ENCODE peak calls at places on chromosomes 2 and 18, in four cellular contexts. P is endothelial cell, L is cardiac muscle cell, J is fibroblast of pulmonary artery. Q is an unnamed sample.

GRCh38 chr2:71882949-71883472 is 264.7 kb downstream of the CYP26B1 start:
- DNase-seq in L (no peak), J (peak; percentile 93), P (peak; percentile 30), Q (no peak)

GRCh38 chr2:200592414-200593075 is 6.7 kb downstream of the AOX1 start:
- DNase-seq in L (peak; percentile 58), J (peak; percentile 76), P (peak; percentile 17), Q (no peak)

GRCh38 chr2:212114489-212114888 is 424.1 kb downstream of the ERBB4 start:
- DNase-seq in L (no peak), J (no peak), P (no peak), Q (no peak)

GRCh38 chr2:218829868-218830451 is 1.6 kb downstream of the PRKAG3 start:
- DNase-seq in J (no peak), P (no peak), L (no peak), Q (no peak)

GRCh38 chr2:163771596-163771995 is 35.8 kb upstream of the FIGN start:
- DNase-seq in P (no peak), L (no peak), J (no peak), Q (no peak)

GRCh38 chr2:214126135-214126534 is 284.7 kb upstream of the VWC2L start:
- DNase-seq in J (peak; percentile 8), P (no peak), L (no peak), Q (no peak)

GRCh38 chr2:102736174-102736606 is 25.6 kb upstream of the TMEM182 start:
- DNase-seq in J (no peak), L (no peak), P (peak; percentile 29), Q (no peak)

GRCh38 chr18:12645751-12646203 is 12.1 kb downstream of the SPIRE1 start:
- DNase-seq in P (no peak), J (peak; percentile 65), L (peak; percentile 17), Q (no peak)

GRCh38 chr18:3594760-3595241 is 144.8 kb downstream of the TGIF1 start:
- DNase-seq in L (no peak), P (no peak), J (peak; percentile 72), Q (no peak)

GRCh38 chr18:59502222-59502898 is 143.3 kb upstream of the LMAN1 start:
- DNase-seq in J (peak; percentile 91), L (peak; percentile 80), P (no peak), Q (no peak)

GRCh38 chr18:47250415-47251046 is 929 bp downstream of the SKOR2 start:
- DNase-seq in L (no peak), J (no peak), P (no peak), Q (no peak)

GRCh38 chr2:215409331-215410127 is 26.3 kb downstream of the FN1 start:
- DNase-seq in P (no peak), J (no peak), L (no peak), Q (no peak)

GRCh38 chr18:48238206-48238605 is 171.0 kb downstream of the ZBTB7C start:
- DNase-seq in J (peak; percentile 32), P (no peak), L (no peak), Q (no peak)

GRCh38 chr18:23761941-23762340 is 72.7 kb downstream of the LAMA3 start:
- DNase-seq in L (no peak), J (no peak), P (no peak), Q (no peak)

GRCh38 chr2:84417453-84417852 is 41.6 kb downstream of the SUCLG1 start:
- DNase-seq in J (no peak), L (no peak), P (no peak), Q (no peak)

GRCh38 chr2:190121971-190122370 is 59.4 kb upstream of the MSTN start:
- DNase-seq in J (peak; percentile 40), P (no peak), L (peak; percentile 12), Q (no peak)

GRCh38 chr2:160401895-160402294 is 91.7 kb downstream of the RBMS1 start:
- DNase-seq in L (no peak), P (no peak), J (no peak), Q (no peak)

GRCh38 chr2:85802337-85803103 is 48.7 kb downstream of the ATOH8 start:
- DNase-seq in P (no peak), L (no peak), J (no peak), Q (no peak)

GRCh38 chr18:26376106-26376505 is 149.9 kb downstream of the TAF4B start:
- DNase-seq in J (no peak), L (no peak), P (no peak), Q (no peak)

GRCh38 chr2:163644238-163644637 is 91.6 kb downstream of the FIGN start:
- DNase-seq in P (no peak), J (no peak), L (no peak), Q (no peak)

GRCh38 chr18:62199629-62200028 is 12.6 kb downstream of the RELCH start:
- DNase-seq in P (no peak), J (no peak), L (no peak), Q (no peak)

GRCh38 chr18:23719634-23720201 is 30.5 kb downstream of the LAMA3 start:
- DNase-seq in L (no peak), P (no peak), J (peak; percentile 97), Q (no peak)

GRCh38 chr2:33525666-33526065 is 49.2 kb downstream of the RASGRP3 start:
- DNase-seq in L (no peak), P (no peak), J (no peak), Q (no peak)

DNA sequence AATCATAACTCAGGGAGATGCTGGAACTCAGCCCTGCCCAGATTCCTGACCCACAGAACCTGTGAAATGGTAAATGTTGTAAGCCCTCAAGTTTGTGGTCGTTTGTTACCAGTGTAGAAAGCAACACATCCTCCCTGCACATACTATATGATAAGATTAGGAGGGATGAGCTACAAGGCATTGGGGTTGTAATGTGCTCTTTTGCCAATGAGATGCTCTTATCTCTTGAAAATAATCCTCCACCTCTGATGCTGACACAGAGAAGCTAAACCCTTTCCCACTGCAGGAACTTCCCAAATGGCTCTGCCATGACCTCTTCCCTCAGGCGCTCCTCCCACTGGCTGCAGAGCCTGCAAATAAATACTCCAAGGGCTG is 23.5 kb downstream of the CDC42EP3 start:
- DNase-seq in J (no peak), L (no peak), P (no peak), Q (no peak)
- TF ChIP-seq CTCF in J (no peak), L (no peak), P (no peak), Q (no peak)

GRCh38 chr18:36947820-36948348 is 119.0 kb downstream of the KIAA1328 start:
- DNase-seq in P (no peak), J (no peak), L (no peak), Q (no peak)

GRCh38 chr18:36942264-36942663 is 113.3 kb downstream of the KIAA1328 start:
- DNase-seq in L (peak; percentile 48), P (peak; percentile 20), J (peak; percentile 71), Q (no peak)
- TF ChIP-seq CTCF in L (peak; percentile 66), P (peak; percentile 76), J (peak; percentile 75), Q (peak; percentile 81)

DNA sequence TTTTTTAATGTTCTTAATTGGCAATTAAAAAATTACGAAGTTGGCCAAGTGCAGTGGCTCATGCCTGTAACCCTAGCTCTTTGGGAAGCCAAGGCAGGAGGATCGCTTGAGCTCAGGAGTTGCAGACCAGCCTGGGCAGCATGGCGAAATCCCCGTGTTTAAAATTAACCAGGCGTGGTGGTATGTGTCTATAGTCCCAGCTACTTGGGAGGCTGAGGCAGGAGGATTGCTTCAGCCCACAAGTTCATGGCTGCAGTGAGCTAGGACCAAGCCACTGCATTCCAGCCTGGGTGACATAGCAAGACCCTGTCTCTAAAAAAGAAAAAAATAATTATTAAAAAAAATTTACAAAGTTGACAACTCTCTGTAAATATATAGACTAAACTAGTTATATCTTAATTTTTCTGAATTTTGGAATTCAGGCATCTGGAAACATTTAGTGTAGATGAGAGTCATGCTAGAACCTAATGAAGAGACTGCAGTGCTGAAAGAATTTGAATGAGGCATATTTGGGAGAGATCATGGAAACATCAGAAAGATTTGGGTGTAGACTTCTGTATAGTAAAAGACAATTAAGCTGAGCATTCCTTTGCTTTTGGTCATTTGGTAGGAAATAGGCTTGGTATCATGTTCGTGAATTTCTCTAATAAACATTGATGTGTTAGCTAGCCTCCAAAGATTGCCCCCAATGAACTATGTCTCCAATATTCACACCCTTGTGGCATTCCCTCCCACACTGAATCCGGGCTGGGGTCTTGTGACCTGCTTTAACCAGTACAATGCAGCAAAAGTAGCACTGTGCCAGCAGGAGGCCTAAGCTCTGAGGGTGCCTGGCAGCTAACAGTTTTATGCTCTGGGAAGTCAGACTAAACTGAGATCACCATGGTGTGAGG is 4.2 kb upstream of the ROCK1 start:
- DNase-seq in J (peak; percentile 26), L (peak; percentile 21), P (no peak), Q (no peak)
- TF ChIP-seq CTCF in J (no peak), L (no peak), P (no peak), Q (no peak)

GRCh38 chr2:38261569-38262513 is 115.2 kb downstream of the ATL2 start:
- DNase-seq in J (no peak), L (no peak), P (no peak), Q (no peak)
- TF ChIP-seq CTCF in J (no peak), L (no peak), P (no peak), Q (no peak)

DNA sequence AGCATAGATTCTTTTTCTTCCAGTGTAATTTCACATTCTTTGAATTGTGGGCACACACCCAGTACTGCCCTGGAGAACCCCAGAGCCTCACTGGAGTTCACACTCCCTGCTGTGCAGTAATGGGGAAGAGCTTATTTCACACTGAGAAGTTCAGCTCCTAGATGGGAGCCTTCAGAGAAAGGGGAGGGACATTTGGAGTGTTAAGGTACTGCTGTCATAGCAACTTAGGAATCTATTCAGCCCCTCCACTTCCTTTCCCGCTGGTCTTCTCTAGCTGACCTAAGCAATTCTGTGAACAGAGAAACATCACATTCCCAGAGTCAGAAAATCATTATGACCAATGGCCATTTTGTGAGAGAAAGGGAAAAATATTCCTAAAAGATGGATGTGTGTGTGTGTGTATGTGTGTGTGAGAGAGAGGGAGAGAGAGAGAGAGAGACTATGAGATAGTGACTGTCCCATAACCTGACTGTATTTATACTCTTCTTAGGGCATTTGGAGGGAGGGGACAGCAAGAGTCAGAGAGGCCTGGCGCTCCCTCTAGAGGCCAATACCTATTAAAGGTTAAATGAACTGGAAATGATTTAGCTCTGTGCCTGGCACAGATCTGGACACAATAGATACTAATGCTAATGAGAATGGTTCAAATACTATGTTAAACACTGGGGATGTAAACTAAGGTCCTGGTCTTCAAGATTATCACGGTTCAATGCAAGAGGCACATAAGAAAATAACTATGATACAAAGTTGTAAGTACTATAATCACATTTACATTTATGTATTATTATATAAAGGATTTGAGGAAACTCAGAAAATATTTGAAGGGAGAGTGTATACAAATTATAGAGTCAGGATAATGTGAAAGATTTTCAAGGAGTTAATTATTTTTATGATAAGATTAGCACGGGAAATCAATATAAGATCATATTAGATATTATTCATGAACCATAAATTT is 41.5 kb upstream of the RPE start:
- DNase-seq in L (peak; percentile 79), P (peak; percentile 62), J (peak; percentile 64), Q (no peak)
- TF ChIP-seq CTCF in L (peak; percentile 72), P (peak; percentile 67), J (peak; percentile 74), Q (peak; percentile 92)

GRCh38 chr2:198136142-198136541 is 331.7 kb downstream of the PLCL1 start:
- DNase-seq in L (no peak), J (no peak), P (no peak), Q (no peak)

GRCh38 chr2:198134287-198134955 is 330.0 kb downstream of the PLCL1 start:
- DNase-seq in L (no peak), P (no peak), J (no peak), Q (no peak)

GRCh38 chr2:198141726-198142125 is 337.3 kb downstream of the PLCL1 start:
- DNase-seq in J (peak; percentile 4), P (no peak), L (no peak), Q (no peak)

GRCh38 chr2:198135481-198135934 is 331.1 kb downstream of the PLCL1 start:
- DNase-seq in L (no peak), P (no peak), J (no peak), Q (no peak)

DNA sequence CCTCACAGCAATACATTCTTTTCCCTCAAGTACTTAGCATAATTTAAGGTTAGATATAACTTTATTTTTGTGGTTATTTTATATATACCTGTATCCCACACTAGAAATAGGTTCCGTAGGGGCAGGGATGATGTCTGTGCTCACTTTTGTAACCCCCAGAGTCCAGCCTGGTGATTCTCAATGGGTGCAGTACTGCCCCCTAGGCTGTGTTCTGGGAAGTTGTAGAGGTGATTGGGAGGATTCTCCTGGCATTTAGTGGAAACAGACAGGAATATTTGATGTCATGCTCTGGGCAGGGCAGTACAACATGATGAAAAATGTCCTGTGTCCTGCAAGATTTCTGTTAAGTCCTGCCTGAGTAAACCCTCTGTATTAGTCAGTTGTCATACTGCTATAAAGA is 333.3 kb downstream of the PLCL1 start:
- DNase-seq in P (no peak), L (no peak), J (no peak), Q (no peak)
- TF ChIP-seq CTCF in P (no peak), L (peak; percentile 21), J (no peak), Q (no peak)

Q was measured in chondrocyte.